ENCODE peak calls at places on chromosomes 11 and 22, in nine cellular contexts. E, V, Z, F, D, I, T, R and S are unnamed samples.

GRCh38 chr11:110818032-110818687 is 105.9 kb upstream of the ARHGAP20 start:
- DNase-seq in E (no peak), V (no peak), Z (no peak), F (no peak), D (no peak), I (no peak), T (no peak), R (no peak), S (peak)

GRCh38 chr22:19517919-19518567 is 6.2 kb downstream of the CLDN5 start:
- DNase-seq in E (no peak), V (no peak), Z (no peak), F (no peak), D (no peak), I (no peak), T (no peak), R (no peak), S (no peak)

GRCh38 chr11:132347156-132348090 is 977.0 kb downstream of the NTM start:
- DNase-seq in E (no peak), V (no peak), Z (no peak), F (no peak), D (no peak), I (no peak), T (no peak), R (no peak), S (no peak)

GRCh38 chr11:85685131-85685819 is 720 bp downstream of the CCDC89 start:
- DNase-seq in E (no peak), V (no peak), Z (no peak), F (no peak), D (no peak), I (no peak), T (no peak), R (peak), S (no peak)

GRCh38 chr11:115297330-115297729 is 206.9 kb downstream of the CADM1 start:
- DNase-seq in E (no peak), V (no peak), Z (no peak), F (no peak), D (no peak), I (no peak), T (no peak), R (no peak), S (no peak)

GRCh38 chr22:50683994-50684371 is 11.4 kb downstream of the SHANK3 start:
- DNase-seq in E (no peak), V (no peak), Z (no peak), F (no peak), D (no peak), I (no peak), T (no peak), R (no peak), S (no peak)

GRCh38 chr11:107606122-107606521 is 15.2 kb downstream of the ELMOD1 start:
- DNase-seq in E (no peak), V (no peak), Z (no peak), F (no peak), D (no peak), I (no peak), T (no peak), R (no peak), S (no peak)

GRCh38 chr11:119728226-119728626 is 774 bp downstream of the NECTIN1 start:
- DNase-seq in E (no peak), V (peak), Z (no peak), F (no peak), D (no peak), I (no peak), T (no peak), R (peak), S (no peak)

GRCh38 chr11:119092880-119093665 is 8.4 kb downstream of the HMBS start:
- DNase-seq in E (no peak), V (no peak), Z (no peak), F (peak), D (no peak), I (no peak), T (no peak), R (no peak), S (peak)

GRCh38 chr11:80103149-80103859 is 662.5 kb upstream of the TENM4 start:
- DNase-seq in E (no peak), V (no peak), Z (no peak), F (no peak), D (no peak), I (no peak), T (no peak), R (no peak), S (peak)

GRCh38 chr11:44529895-44530412 is 35.5 kb upstream of the CD82 start:
- DNase-seq in E (no peak), V (no peak), Z (no peak), F (no peak), D (no peak), I (no peak), T (no peak), R (no peak), S (no peak)

GRCh38 chr11:59173964-59174663 is 2.2 kb downstream of the DTX4 start:
- DNase-seq in E (no peak), V (no peak), Z (no peak), F (no peak), D (peak), I (no peak), T (no peak), R (peak), S (no peak)

GRCh38 chr11:102393272-102393730 is 46.3 kb downstream of the BIRC2 start:
- DNase-seq in E (no peak), V (no peak), Z (no peak), F (no peak), D (no peak), I (no peak), T (no peak), R (no peak), S (no peak)

GRCh38 chr11:129267716-129268115 is 75.6 kb upstream of the ARHGAP32 start:
- DNase-seq in E (no peak), V (no peak), Z (no peak), F (no peak), D (no peak), I (peak), T (no peak), R (no peak), S (no peak)

GRCh38 chr11:115699733-115700132 is 195.5 kb upstream of the CADM1 start:
- DNase-seq in E (no peak), V (no peak), Z (no peak), F (peak), D (no peak), I (no peak), T (no peak), R (no peak), S (no peak)

GRCh38 chr22:23193420-23193819 is 13.1 kb downstream of the BCR start:
- DNase-seq in E (peak), V (no peak), Z (no peak), F (no peak), D (no peak), I (no peak), T (no peak), R (no peak), S (no peak)

GRCh38 chr11:94946812-94947211 is 26.5 kb downstream of the CWC15 start:
- DNase-seq in E (no peak), V (no peak), Z (no peak), F (no peak), D (no peak), I (no peak), T (no peak), R (no peak), S (no peak)

GRCh38 chr11:74570266-74571061 is 21.9 kb upstream of the POLD3 start:
- DNase-seq in E (peak), V (no peak), Z (no peak), F (peak), D (no peak), I (peak), T (no peak), R (peak), S (peak)

GRCh38 chr11:120134931-120135228 is 3.0 kb downstream of the TRIM29 start:
- DNase-seq in E (no peak), V (no peak), Z (no peak), F (no peak), D (peak), I (peak), T (no peak), R (no peak), S (no peak)

GRCh38 chr11:12287374-12288211 is 89.8 kb upstream of the PARVA start:
- DNase-seq in E (peak), V (no peak), Z (no peak), F (no peak), D (no peak), I (no peak), T (no peak), R (peak), S (no peak)

GRCh38 chr11:2975594-2975993 is 16.5 kb downstream of the NAP1L4 start:
- DNase-seq in E (no peak), V (peak), Z (peak), F (peak), D (no peak), I (peak), T (peak), R (peak), S (peak)

GRCh38 chr11:69234171-69234570 is 59.8 kb upstream of the MYEOV start:
- DNase-seq in E (no peak), V (no peak), Z (no peak), F (no peak), D (no peak), I (no peak), T (no peak), R (no peak), S (no peak)